ENCODE peak calls at places on chromosomes 7 and 10, in four cellular contexts. C, A, T and B are unnamed samples.

GRCh38 chr7:50315739-50316671 is 11.5 kb downstream of the IKZF1 start:
- DNase-seq in A (no peak), C (no peak), T (no peak), B (no peak)

GRCh38 chr10:32210306-32211045 is 136.5 kb downstream of the EPC1 start:
- DNase-seq in C (peak; percentile 40), T (peak; percentile 56), A (no peak), B (peak; percentile 24)

GRCh38 chr10:51507476-51507875 is 191.9 kb downstream of the CSTF2T start:
- DNase-seq in C (no peak), T (no peak), A (no peak), B (no peak)

GRCh38 chr10:128625926-128626325 is 499.7 kb upstream of the MKI67 start:
- DNase-seq in C (no peak), A (no peak), T (no peak), B (no peak)

GRCh38 chr10:43322769-43323168 is 48.7 kb upstream of the FXYD4 start:
- DNase-seq in A (no peak), T (peak; percentile 94), C (peak; percentile 99), B (peak; percentile 91)

GRCh38 chr7:7054252-7054830 is 128.0 kb upstream of the C1GALT1 start:
- DNase-seq in A (no peak), T (no peak), C (no peak), B (no peak)

GRCh38 chr7:79050592-79050991 is 402.9 kb downstream of the MAGI2 start:
- DNase-seq in A (no peak), C (no peak), T (no peak), B (no peak)

GRCh38 chr7:73891178-73891885 is 30.4 kb downstream of the TMEM270 start:
- DNase-seq in A (no peak), C (peak; percentile 70), T (no peak), B (no peak)

GRCh38 chr7:92156976-92157375 is 22.0 kb downstream of the LRRD1 start:
- DNase-seq in C (no peak), A (no peak), T (no peak), B (no peak)

GRCh38 chr7:95682913-95683312 is 86.6 kb upstream of the PDK4 start:
- DNase-seq in C (no peak), A (no peak), T (no peak), B (no peak)

GRCh38 chr10:42933454-42934340 is 143.2 kb upstream of the RET start:
- DNase-seq in A (no peak), C (peak; percentile 78), T (peak; percentile 35), B (peak; percentile 50)

GRCh38 chr7:107813524-107813923 is 10.5 kb upstream of the SLC26A3 start:
- DNase-seq in T (no peak), A (no peak), C (no peak), B (no peak)

GRCh38 chr7:90461216-90461615 is 8.2 kb upstream of the PTTG1IP2 start:
- DNase-seq in A (no peak), T (no peak), C (no peak), B (no peak)

GRCh38 chr10:92756233-92757065 is 66.7 kb downstream of the HHEX start:
- DNase-seq in C (no peak), A (no peak), T (no peak), B (peak; percentile 27)

GRCh38 chr7:148609045-148609725 is 18.6 kb downstream of the C7orf33 start:
- DNase-seq in C (no peak), A (no peak), T (no peak), B (no peak)

GRCh38 chr10:133294189-133294588 is 14.5 kb downstream of the TUBGCP2 start:
- DNase-seq in T (no peak), C (no peak), A (no peak), B (no peak)

GRCh38 chr10:1194161-1194560 is 138.0 kb downstream of the WDR37 start:
- DNase-seq in A (no peak), C (no peak), T (no peak), B (no peak)

GRCh38 chr7:23373151-23374004 is 74.2 kb downstream of the MALSU1 start:
- DNase-seq in T (no peak), A (no peak), C (no peak), B (no peak)

GRCh38 chr7:115812796-115813195 is 217.8 kb downstream of the TFEC start:
- DNase-seq in T (no peak), A (no peak), C (no peak), B (no peak)

GRCh38 chr7:28739826-28740225 is 218.3 kb downstream of the TRIL start:
- DNase-seq in T (no peak), C (peak; percentile 22), A (no peak), B (no peak)

GRCh38 chr7:32158751-32159360 is 88.6 kb upstream of the PDE1C start:
- DNase-seq in T (no peak), A (no peak), C (no peak), B (no peak)

GRCh38 chr7:94095359-94096009 is 91.3 kb upstream of the BET1 start:
- DNase-seq in A (no peak), T (no peak), C (no peak), B (no peak)

GRCh38 chr10:6234371-6234770 is 31.6 kb downstream of the PFKFB3 start:
- DNase-seq in A (no peak), T (no peak), C (no peak), B (no peak)

GRCh38 chr7:35694161-35694783 is 663 bp downstream of the HERPUD2 start:
- DNase-seq in T (peak; percentile 28), A (no peak), C (no peak), B (no peak)

GRCh38 chr10:92692085-92692671 is 2.4 kb downstream of the HHEX start:
- DNase-seq in A (no peak), C (peak; percentile 72), T (no peak), B (no peak)

GRCh38 chr7:33623267-33623666 is 282.1 kb upstream of the BMPER start:
- DNase-seq in T (no peak), C (no peak), A (no peak), B (no peak)

GRCh38 chr10:69657866-69658265 is 27.8 kb downstream of the FAM241B start:
- DNase-seq in C (no peak), T (no peak), A (no peak), B (no peak)

GRCh38 chr7:98202367-98203195 is 8.7 kb upstream of the BHLHA15 start:
- DNase-seq in A (no peak), T (peak; percentile 32), C (no peak), B (peak; percentile 74)

GRCh38 chr7:86747698-86748097 is 104.0 kb downstream of the GRM3 start:
- DNase-seq in T (no peak), C (no peak), A (no peak), B (no peak)

GRCh38 chr10:62502995-62503613 is 128.9 kb downstream of the ZNF365 start:
- DNase-seq in A (no peak), C (no peak), T (no peak), B (no peak)

GRCh38 chr7:48680996-48681395 is 243.4 kb upstream of the CDC14C start:
- DNase-seq in A (no peak), C (no peak), T (no peak), B (no peak)

GRCh38 chr10:36647540-36647939 is 477.9 kb upstream of the ANKRD30A start:
- DNase-seq in C (peak; percentile 17), T (no peak), A (no peak), B (no peak)

GRCh38 chr10:78471326-78471722 is 437.7 kb downstream of the RPS24 start:
- DNase-seq in T (no peak), C (no peak), A (no peak), B (no peak)

GRCh38 chr10:61125560-61126250 is 181.7 kb upstream of the RHOBTB1 start:
- DNase-seq in A (no peak), T (no peak), C (no peak), B (no peak)

GRCh38 chr10:70748801-70749573 is 36.2 kb downstream of the TBATA start:
- DNase-seq in A (no peak), T (no peak), C (no peak), B (no peak)

GRCh38 chr7:4751398-4751947 is 23.9 kb upstream of the AP5Z1 start:
- DNase-seq in C (no peak), A (no peak), T (no peak), B (no peak)
- H3K36me3 ChIP-seq in C (no peaks in the 10 kb centered on the region), A (peaks cover 72% of the 10 kb centered on the region), T (peaks cover 5% of the 10 kb centered on the region), B (peaks cover 12% of the 10 kb centered on the region)

DNA sequence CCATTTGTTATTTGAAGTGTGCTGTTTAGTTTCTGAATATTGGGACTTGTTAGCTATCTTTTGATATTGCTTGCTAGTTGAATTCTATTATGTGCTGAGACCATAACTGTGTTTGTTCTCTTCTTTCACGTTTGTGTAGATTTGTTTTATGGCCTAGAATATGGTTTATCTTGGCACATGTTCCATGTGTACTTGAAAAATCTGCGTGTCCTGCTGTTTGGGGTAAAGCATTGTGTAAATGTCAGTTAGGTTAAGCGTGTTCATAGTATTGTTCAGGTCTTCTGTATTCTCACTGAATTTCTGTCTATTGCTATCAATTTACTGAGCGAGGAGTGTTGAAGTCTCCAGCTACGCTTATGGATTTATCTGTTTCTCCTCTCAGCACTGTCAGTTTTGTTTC is 19.4 kb downstream of the MMP21 start:
- DNase-seq in C (no peak), T (no peak), A (no peak), B (no peak)
- H3K36me3 ChIP-seq in C (peaks cover 16% of the 10 kb centered on the region), T (peaks cover 34% of the 10 kb centered on the region), A (peaks cover 38% of the 10 kb centered on the region), B (no peaks in the 10 kb centered on the region)

DNA sequence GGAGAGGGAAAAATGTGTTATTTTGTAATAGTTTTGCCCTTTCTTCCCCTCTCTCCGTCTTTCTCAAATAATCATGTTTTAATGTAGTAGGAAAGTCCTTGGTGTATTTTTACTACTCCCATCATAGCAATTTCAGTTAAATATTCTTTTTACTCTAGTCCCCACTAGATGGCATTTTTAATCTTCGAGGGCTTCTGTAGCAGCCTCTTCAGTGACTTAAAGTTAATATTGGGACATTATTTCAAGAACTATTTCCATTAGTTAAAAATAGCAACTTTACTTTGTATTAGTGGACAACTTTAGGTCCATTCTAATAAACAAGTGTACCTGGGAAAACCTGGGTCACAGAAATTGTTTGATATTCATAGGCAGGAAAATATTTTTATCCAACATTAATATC is 23.0 kb downstream of the EDRF1 start:
- DNase-seq in T (no peak), A (no peak), C (no peak), B (no peak)
- H3K36me3 ChIP-seq in T (peaks cover 33% of the 10 kb centered on the region), A (peaks cover 65% of the 10 kb centered on the region), C (peaks cover 37% of the 10 kb centered on the region), B (peaks cover 69% of the 10 kb centered on the region)

GRCh38 chr10:100928039-100928438 is 15.3 kb downstream of the SLF2 start:
- DNase-seq in T (no peak), C (no peak), A (no peak), B (no peak)
- H3K36me3 ChIP-seq in T (peaks cover 26% of the 10 kb centered on the region), C (peaks cover 3% of the 10 kb centered on the region), A (peaks cover 69% of the 10 kb centered on the region), B (peaks cover 86% of the 10 kb centered on the region)

GRCh38 chr10:11255796-11256444 is 238.2 kb downstream of the CELF2 start:
- DNase-seq in C (no peak), A (no peak), T (no peak), B (no peak)

GRCh38 chr10:11253397-11254002 is 235.8 kb downstream of the CELF2 start:
- DNase-seq in A (no peak), C (no peak), T (no peak), B (no peak)

GRCh38 chr10:11256896-11257295 is 239.2 kb downstream of the CELF2 start:
- DNase-seq in A (no peak), C (no peak), T (no peak), B (no peak)

GRCh38 chr10:11250304-11250703 is 232.6 kb downstream of the CELF2 start:
- DNase-seq in A (no peak), T (no peak), C (no peak), B (no peak)

GRCh38 chr10:11255156-11255555 is 237.5 kb downstream of the CELF2 start:
- DNase-seq in C (no peak), T (no peak), A (no peak), B (no peak)
- H3K36me3 ChIP-seq in C (peaks cover 1% of the 10 kb centered on the region), T (peaks cover 2% of the 10 kb centered on the region), A (no peaks in the 10 kb centered on the region), B (no peaks in the 10 kb centered on the region)

GRCh38 chr7:102204212-102204611 is 82.5 kb upstream of the SH2B2 start:
- DNase-seq in C (no peak), T (no peak), A (no peak), B (no peak)
- H3K36me3 ChIP-seq in C (peaks cover 17% of the 10 kb centered on the region), T (peaks cover 14% of the 10 kb centered on the region), A (no peaks in the 10 kb centered on the region), B (peaks cover 23% of the 10 kb centered on the region)